ENCODE peak calls at places on chromosomes 4 and X, in nine cellular contexts. M, G, H, S, L, W, N, C and Y are unnamed samples.

GRCh38 chr4:73844352-73844751 is 7.9 kb downstream of the CXCL6 start:
- DNase-seq in H (peak), G (no peak), M (no peak), W (peak), L (peak), C (no peak), S (no peak), N (no peak), Y (peak)

GRCh38 chr4:170231377-170231776 is 141.6 kb upstream of the AADAT start:
- DNase-seq in M (no peak), W (no peak), L (no peak), S (no peak), G (no peak), C (no peak), H (no peak), N (no peak), Y (no peak)

GRCh38 chr4:47650584-47651130 is 165.6 kb downstream of the ATP10D start:
- DNase-seq in H (peak), W (peak), N (no peak), L (no peak), M (no peak), C (no peak), G (no peak), S (no peak), Y (no peak)

GRCh38 chr4:70903282-70903603 is 1.1 kb downstream of the MOB1B start:
- DNase-seq in G (no peak), N (no peak), L (peak), H (peak), M (peak), W (no peak), S (no peak), C (no peak), Y (peak)

GRCh38 chr4:78645853-78646757 is 94.5 kb downstream of the ANXA3 start:
- DNase-seq in N (peak), C (peak), G (no peak), L (peak), H (peak), M (peak), W (peak), S (peak), Y (peak)

GRCh38 chr4:169051331-169051730 is 41.3 kb upstream of the CBR4 start:
- DNase-seq in M (no peak), S (no peak), C (no peak), L (no peak), N (no peak), W (no peak), H (no peak), G (no peak), Y (no peak)

GRCh38 chr4:140928880-140929279 is 172.7 kb upstream of the TBC1D9 start:
- DNase-seq in S (no peak), N (no peak), M (no peak), W (peak), C (no peak), H (peak), G (no peak), L (no peak), Y (peak)

GRCh38 chrX:21745756-21746155 is 12.2 kb downstream of the SMPX start:
- DNase-seq in M (peak), S (no peak), G (no peak), C (no peak), N (no peak), W (peak), L (peak), H (peak), Y (peak)

GRCh38 chr4:168451744-168452394 is 28.4 kb downstream of the DDX60L start:
- DNase-seq in L (peak), M (no peak), H (peak), C (no peak), W (peak), G (no peak), N (no peak), S (no peak), Y (peak)

GRCh38 chr4:95867919-95868318 is 28.0 kb downstream of the PDHA2 start:
- DNase-seq in N (no peak), M (no peak), C (no peak), S (no peak), W (no peak), G (no peak), L (no peak), H (peak), Y (peak)

GRCh38 chrX:130916636-130917422 is 13.8 kb upstream of the ENOX2 start:
- DNase-seq in S (peak), C (peak), M (peak), H (peak), L (peak), G (no peak), W (no peak), N (no peak), Y (peak)

GRCh38 chr4:158428242-158428641 is 93.4 kb upstream of the RXFP1 start:
- DNase-seq in M (no peak), C (no peak), H (peak), N (no peak), L (peak), G (no peak), W (no peak), S (no peak), Y (peak)

GRCh38 chr4:17781072-17781830 is at the start of gene FAM184B:
- DNase-seq in S (no peak), C (no peak), H (peak), G (no peak), L (no peak), M (no peak), W (no peak), N (no peak), Y (peak)

GRCh38 chr4:7957113-7957656 is 17.5 kb upstream of the AFAP1 start:
- DNase-seq in W (no peak), C (no peak), M (no peak), S (no peak), L (no peak), N (no peak), H (no peak), G (no peak), Y (no peak)

DNA sequence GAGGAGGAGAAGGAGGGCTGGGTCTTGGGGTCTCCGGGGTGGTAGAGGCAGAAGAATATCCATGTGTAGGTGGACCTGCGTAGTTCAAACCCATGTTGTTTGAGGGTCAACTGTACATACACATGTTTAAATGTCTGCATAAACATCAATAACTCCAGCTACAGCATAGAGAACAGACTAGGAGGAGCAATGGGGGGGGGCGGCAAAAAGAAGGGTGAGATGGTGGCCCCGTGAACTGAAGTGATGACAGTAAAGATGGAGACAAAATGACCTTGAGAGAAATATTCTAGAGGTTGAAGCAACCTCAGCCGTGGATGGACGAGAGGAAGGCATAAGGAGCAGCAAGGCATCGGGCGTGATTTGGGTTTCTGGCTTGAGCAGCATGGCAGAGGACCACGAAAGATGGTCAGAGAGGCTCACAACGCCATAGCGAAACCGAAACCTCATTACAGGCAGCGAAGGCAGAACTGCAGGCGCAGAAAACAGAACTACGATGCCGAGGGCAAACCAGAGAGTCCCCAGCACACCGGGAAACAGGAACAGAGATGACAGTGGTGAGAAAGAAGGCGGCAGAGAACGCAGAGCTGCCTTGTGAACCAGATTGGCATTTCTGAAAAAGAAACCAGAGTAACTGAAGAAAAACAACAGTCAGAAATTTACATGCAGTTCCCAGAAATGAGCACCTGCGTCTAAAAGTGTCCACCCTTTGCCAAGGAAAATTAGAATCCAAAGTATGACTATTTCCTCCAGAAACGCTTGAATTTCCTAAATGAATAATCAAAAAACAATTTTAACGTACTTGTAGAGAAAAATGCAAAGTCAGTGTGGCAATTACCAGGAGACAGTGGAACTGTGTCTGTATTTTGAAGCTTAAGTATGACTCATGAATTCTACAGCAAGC is 50.2 kb upstream of the ENPP6 start:
- DNase-seq in M (no peak), C (peak), H (peak), N (peak), W (peak), G (peak), L (peak), S (no peak), Y (peak)
- H3K4me3 ChIP-seq in M (no peak), C (peak), H (peak), N (peak), W (peak), G (peak), L (no peak), S (no peak), Y (no peak)

GRCh38 chr4:185332575-185333464 is 62.9 kb downstream of the LRP2BP start:
- DNase-seq in L (no peak), N (no peak), W (no peak), G (no peak), H (no peak), C (no peak), S (no peak), M (no peak), Y (no peak)
- H3K4me3 ChIP-seq in L (no peak), N (no peak), W (no peak), G (no peak), H (no peak), C (no peak), S (no peak), M (no peak), Y (no peak)

GRCh38 chrX:3711331-3711917 is 2.0 kb downstream of the PRKX start:
- DNase-seq in H (no peak), W (no peak), L (no peak), G (no peak), S (no peak), N (no peak), M (no peak), C (peak), Y (no peak)
- H3K4me3 ChIP-seq in H (peak), W (peak), L (peak), G (peak), S (peak), N (peak), M (no peak), C (peak), Y (peak)

GRCh38 chrX:47361538-47362511 is 8.6 kb upstream of the ZNF157 start:
- DNase-seq in M (peak), N (peak), G (no peak), C (peak), S (peak), H (peak), W (peak), L (peak), Y (peak)
- H3K4me3 ChIP-seq in M (no peak), N (peak), G (no peak), C (peak), S (peak), H (peak), W (peak), L (peak), Y (peak)

GRCh38 chrX:114584983-114585842 is 1.3 kb downstream of the HTR2C start:
- DNase-seq in H (no peak), M (no peak), L (no peak), N (no peak), W (no peak), C (no peak), G (no peak), S (no peak), Y (no peak)
- H3K4me3 ChIP-seq in H (no peak), M (no peak), L (no peak), N (no peak), W (no peak), C (no peak), G (no peak), S (no peak), Y (no peak)

GRCh38 chr4:76670631-76671030 is 227.3 kb downstream of the SOWAHB start:
- DNase-seq in S (no peak), W (no peak), N (no peak), H (no peak), M (no peak), L (no peak), C (no peak), G (no peak), Y (no peak)

GRCh38 chr4:76665139-76665538 is 230.1 kb downstream of the SHROOM3 start:
- DNase-seq in H (peak), M (peak), L (peak), G (no peak), W (no peak), S (no peak), C (no peak), N (peak), Y (peak)

GRCh38 chr4:76666940-76667532 is 230.9 kb downstream of the SOWAHB start:
- DNase-seq in H (peak), L (peak), N (no peak), W (no peak), S (no peak), C (no peak), G (no peak), M (no peak), Y (peak)

GRCh38 chr4:76663794-76664193 is 228.8 kb downstream of the SHROOM3 start:
- DNase-seq in M (no peak), H (peak), S (no peak), C (no peak), G (no peak), N (no peak), L (no peak), W (no peak), Y (no peak)

GRCh38 chr4:76665721-76666120 is 230.7 kb downstream of the SHROOM3 start:
- DNase-seq in S (no peak), H (no peak), C (no peak), W (no peak), N (no peak), M (no peak), L (no peak), G (no peak), Y (no peak)
- H3K4me3 ChIP-seq in S (no peak), H (no peak), C (no peak), W (no peak), N (no peak), M (no peak), L (no peak), G (no peak), Y (no peak)